ENCODE peak calls at places on chromosomes 3 and 15, in four cellular contexts. Q, N, K and C are unnamed samples.

GRCh38 chr15:28017423-28017924 is 81.6 kb downstream of the OCA2 start:
- DNase-seq in Q (peak), K (no peak), N (no peak), C (no peak)

GRCh38 chr3:49668861-49669260 is 5.3 kb upstream of the APEH start:
- DNase-seq in Q (no peak), N (no peak), K (no peak), C (no peak)

GRCh38 chr15:31485911-31486461 is 159.4 kb downstream of the KLF13 start:
- DNase-seq in Q (peak), N (no peak), K (no peak), C (no peak)

GRCh38 chr15:74199293-74199645 is 3.3 kb downstream of the STRA6 start:
- DNase-seq in N (no peak), K (no peak), Q (no peak), C (no peak)

GRCh38 chr15:100683434-100683833 is 81.0 kb downstream of the ASB7 start:
- DNase-seq in N (no peak), K (no peak), Q (no peak), C (no peak)

GRCh38 chr15:78387678-78388077 is 47.5 kb downstream of the CRABP1 start:
- DNase-seq in N (no peak), Q (no peak), K (no peak), C (no peak)

GRCh38 chr3:129028866-129029265 is 27.8 kb downstream of the EFCC1 start:
- DNase-seq in Q (no peak), K (no peak), N (no peak), C (no peak)

GRCh38 chr15:31314380-31314779 is 12.3 kb upstream of the KLF13 start:
- DNase-seq in K (no peak), N (no peak), Q (peak), C (no peak)

GRCh38 chr3:55968331-55968730 is 481.2 kb upstream of the WNT5A start:
- DNase-seq in Q (no peak), N (no peak), K (no peak), C (no peak)

GRCh38 chr3:133888739-133889340 is 6.8 kb downstream of the RAB6B start:
- DNase-seq in N (no peak), Q (no peak), K (no peak), C (no peak)

GRCh38 chr3:135975053-135975452 is 9.5 kb downstream of the PPP2R3A start:
- DNase-seq in K (no peak), N (no peak), Q (no peak), C (no peak)

GRCh38 chr15:75751116-75751875 is 38.6 kb upstream of the CSPG4 start:
- DNase-seq in N (no peak), Q (peak), K (no peak), C (no peak)

GRCh38 chr15:90394702-90395442 is 6.8 kb downstream of the IQGAP1 start:
- DNase-seq in K (no peak), Q (no peak), N (no peak), C (no peak)

GRCh38 chr15:41603941-41604660 is 45.1 kb downstream of the TYRO3 start:
- DNase-seq in N (peak), K (peak), Q (peak), C (peak)

GRCh38 chr3:11568503-11569155 is 75.1 kb downstream of the VGLL4 start:
- DNase-seq in K (peak), Q (no peak), N (no peak), C (peak)

GRCh38 chr3:72462611-72463011 is 385.6 kb downstream of the SHQ1 start:
- DNase-seq in Q (peak), K (no peak), N (no peak), C (peak)

GRCh38 chr3:195337747-195338146 is 66.8 kb upstream of the XXYLT1 start:
- DNase-seq in Q (no peak), N (no peak), K (no peak), C (no peak)

GRCh38 chr15:60781211-60781713 is 302.3 kb upstream of the ICE2 start:
- DNase-seq in N (no peak), Q (no peak), K (no peak), C (no peak)

GRCh38 chr3:86029590-86029989 is 961.4 kb downstream of the VGLL3 start:
- DNase-seq in K (no peak), N (no peak), Q (no peak), C (no peak)

GRCh38 chr3:52052831-52053306 is 3.5 kb downstream of the DUSP7 start:
- DNase-seq in Q (peak), K (peak), N (peak), C (no peak)

GRCh38 chr15:55774113-55774970 is 31.4 kb upstream of the PRTG start:
- DNase-seq in N (peak), K (peak), Q (no peak), C (no peak)

GRCh38 chr3:62727576-62727975 is 147.6 kb downstream of the CADPS start:
- DNase-seq in Q (no peak), K (no peak), N (no peak), C (no peak)

GRCh38 chr3:171321241-171321640 is 139.0 kb downstream of the TNIK start:
- DNase-seq in N (no peak), Q (no peak), K (no peak), C (no peak)

GRCh38 chr3:69983546-69984265 is 15.8 kb upstream of the SAMMSON start:
- DNase-seq in N (no peak), Q (no peak), K (no peak), C (no peak)

GRCh38 chr15:40454904-40455391 is 14.2 kb downstream of the BAHD1 start:
- DNase-seq in Q (no peak), K (no peak), N (no peak), C (no peak)

GRCh38 chr15:85622432-85622831 is 172.3 kb downstream of the KLHL25 start:
- DNase-seq in Q (no peak), K (no peak), N (no peak), C (no peak)

GRCh38 chr3:197718904-197719303 is 17.8 kb downstream of the RUBCN start:
- DNase-seq in Q (no peak), N (no peak), K (no peak), C (peak)

GRCh38 chr3:30319713-30320112 is 286.7 kb upstream of the TGFBR2 start:
- DNase-seq in Q (no peak), N (peak), K (no peak), C (peak)

GRCh38 chr3:85360742-85361387 is 402.1 kb downstream of the CADM2 start:
- DNase-seq in Q (peak), N (no peak), K (peak), C (no peak)

GRCh38 chr3:47478022-47478421 is 2.3 kb upstream of the SCAP start:
- DNase-seq in N (no peak), K (no peak), Q (no peak), C (no peak)

GRCh38 chr15:96327155-96327741 is 3.3 kb upstream of the NR2F2 start:
- DNase-seq in K (peak), N (no peak), Q (no peak), C (peak)

GRCh38 chr3:69761896-69762789 is 22.9 kb downstream of the MITF start:
- DNase-seq in N (no peak), Q (no peak), K (no peak), C (peak)

GRCh38 chr15:20340331-20340811 is 201.2 kb downstream of the GOLGA6L6 start:
- DNase-seq in N (no peak), K (no peak), Q (peak), C (no peak)

GRCh38 chr15:42608110-42608531 is 32.7 kb downstream of the STARD9 start:
- DNase-seq in K (no peak), N (peak), Q (no peak), C (peak)

GRCh38 chr3:182989566-182989965 is 9.2 kb upstream of the DCUN1D1 start:
- DNase-seq in Q (no peak), K (no peak), N (no peak), C (no peak)

GRCh38 chr3:195613468-195614069 is 29.8 kb upstream of the APOD start:
- DNase-seq in Q (no peak), K (no peak), N (no peak), C (no peak)

GRCh38 chr15:98296653-98297052 is 336.1 kb downstream of the ARRDC4 start:
- DNase-seq in N (no peak), Q (no peak), K (no peak), C (no peak)

GRCh38 chr15:98294126-98294525 is 333.6 kb downstream of the ARRDC4 start:
- DNase-seq in K (no peak), N (no peak), Q (no peak), C (no peak)

GRCh38 chr15:98288091-98288590 is 327.6 kb downstream of the ARRDC4 start:
- DNase-seq in K (no peak), N (no peak), Q (no peak), C (no peak)

GRCh38 chr15:98289747-98290146 is 329.2 kb downstream of the ARRDC4 start:
- DNase-seq in Q (no peak), K (no peak), N (no peak), C (no peak)

DNA sequence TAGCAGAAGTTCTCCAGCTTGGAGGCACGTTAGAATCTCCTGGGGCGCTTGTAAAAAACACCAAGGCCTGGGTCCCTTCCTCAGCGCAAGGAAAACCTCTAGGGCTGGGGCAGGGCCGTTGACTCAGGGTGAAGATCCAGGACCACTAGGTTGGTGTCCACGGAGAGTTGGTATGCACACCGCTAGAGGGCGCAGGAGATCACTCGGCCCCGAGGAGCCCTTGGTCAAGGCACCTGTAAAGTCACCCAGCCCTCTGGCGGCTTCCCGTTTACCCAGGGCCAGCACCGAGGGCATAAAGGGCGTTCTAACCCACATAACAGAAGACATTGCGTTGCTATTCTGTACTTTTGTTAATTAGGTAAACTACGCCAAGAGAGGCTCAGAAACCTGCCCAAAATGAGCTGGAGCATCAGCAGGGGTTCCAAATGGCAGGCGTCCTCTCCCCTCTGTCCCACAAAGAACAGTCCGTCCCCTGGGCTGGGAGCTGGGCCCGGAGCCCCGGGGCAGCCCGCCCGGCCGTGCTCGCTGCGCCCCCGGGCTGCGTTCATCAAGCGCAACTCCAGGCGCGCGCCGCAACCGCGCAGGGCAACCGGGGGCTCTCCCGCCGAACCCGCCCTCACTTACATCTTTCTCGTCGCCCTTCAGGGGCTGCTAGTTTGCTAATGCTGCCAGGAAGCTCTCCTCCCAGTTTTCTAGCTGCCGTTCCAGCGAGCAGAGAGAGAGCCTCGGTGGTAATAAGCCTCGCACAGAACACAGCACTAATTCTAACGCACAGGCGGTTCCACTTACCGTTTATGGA is 332.1 kb downstream of the ARRDC4 start:
- DNase-seq in N (no peak), K (peak), Q (peak), C (no peak)
- H3K4me3 ChIP-seq in N (no peak), K (no peak), Q (no peak), C (no peak)

GRCh38 chr15:71329041-71329440 is 213.8 kb downstream of the THSD4 start:
- DNase-seq in Q (no peak), K (peak), N (no peak), C (no peak)
- H3K4me3 ChIP-seq in Q (no peak), K (no peak), N (no peak), C (no peak)

GRCh38 chr3:139225551-139225950 is 118.3 kb upstream of the MRPS22 start:
- DNase-seq in N (no peak), K (no peak), Q (no peak), C (no peak)
- H3K4me3 ChIP-seq in N (no peak), K (no peak), Q (no peak), C (no peak)

DNA sequence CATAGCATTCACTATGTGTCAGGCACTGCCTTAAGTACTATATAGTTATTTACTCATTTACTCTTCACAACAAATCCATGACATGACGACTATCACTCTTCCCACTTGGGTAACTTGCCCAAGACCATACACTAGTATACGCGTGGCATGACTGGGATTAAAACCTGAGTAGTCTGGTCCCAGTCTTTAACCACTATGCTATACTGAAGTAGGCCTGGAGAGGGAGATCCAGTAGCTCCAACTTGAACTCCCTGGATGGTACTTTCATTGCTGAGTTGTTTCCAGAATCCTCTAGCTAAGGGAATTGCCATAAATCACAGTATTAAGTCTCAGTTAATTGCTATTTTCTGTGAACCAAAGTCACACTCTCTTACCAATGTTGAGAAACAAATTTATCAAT is 116.2 kb upstream of the LSAMP start:
- DNase-seq in N (no peak), K (no peak), Q (no peak), C (no peak)
- H3K4me3 ChIP-seq in N (no peak), K (no peak), Q (no peak), C (no peak)

DNA sequence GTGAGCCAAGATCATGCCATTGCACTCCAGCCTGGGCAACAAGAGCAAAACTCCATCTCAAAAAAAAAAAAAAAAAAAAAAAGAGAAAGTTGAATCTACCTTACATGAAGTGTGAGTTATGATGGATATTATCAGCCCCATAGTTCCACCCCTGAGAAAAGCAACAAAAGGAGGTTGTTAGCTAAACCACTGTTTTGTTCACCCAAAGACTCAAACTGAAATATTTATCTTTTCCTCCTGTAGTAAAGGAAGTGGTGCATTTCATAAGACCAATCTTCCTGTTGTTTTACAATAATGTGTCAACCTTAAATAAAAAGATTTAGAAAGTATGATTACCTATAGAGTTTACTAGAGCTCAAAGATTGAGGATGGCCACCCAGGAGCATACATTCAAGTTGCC is 18.7 kb upstream of the TRMT10C start:
- DNase-seq in N (peak), K (no peak), Q (no peak), C (no peak)
- H3K4me3 ChIP-seq in N (no peak), K (no peak), Q (no peak), C (no peak)

GRCh38 chr3:184846500-184846899 is 34.5 kb downstream of the VPS8 start:
- DNase-seq in K (no peak), Q (no peak), N (no peak), C (no peak)

GRCh38 chr3:184845819-184846218 is 33.9 kb downstream of the VPS8 start:
- DNase-seq in Q (no peak), N (no peak), K (no peak), C (no peak)

DNA sequence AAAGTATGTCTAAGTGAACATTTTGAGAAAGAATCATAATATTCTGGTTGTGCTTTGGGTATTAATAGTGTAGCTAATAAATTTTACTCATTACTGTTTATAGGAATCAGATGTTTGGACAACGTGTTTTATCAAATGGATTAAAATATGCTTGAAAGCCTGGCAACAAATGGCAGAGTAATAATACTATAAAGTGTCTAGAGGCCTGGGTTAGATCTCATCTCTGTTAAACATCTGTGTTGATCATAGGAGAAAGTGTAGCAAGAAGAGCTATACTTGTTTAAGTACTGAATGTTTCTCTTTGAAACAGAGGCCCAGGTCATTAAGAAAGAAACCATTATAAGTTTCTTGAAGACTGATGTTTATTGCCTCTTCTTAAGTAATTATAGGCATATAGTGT is 30.5 kb downstream of the VPS8 start:
- DNase-seq in N (no peak), Q (no peak), K (no peak), C (no peak)
- H3K4me3 ChIP-seq in N (no peak), Q (no peak), K (no peak), C (no peak)